ENCODE peak calls at places on chromosomes 6 and 20, in four cellular contexts. D is CD4-positive, CD25-positive, alpha-beta regulatory T cell; G is NT2/D1; F is ascending aorta. K is an unnamed sample. For H3K27me3 and H3K36me3, the result is how much of the 10 kb centered on the place peaks cover.

GRCh38 chr6:101116337-101116736 is 235.2 kb upstream of the ASCC3 start:
- DNase-seq in D (no peak), G (no peak), F (no peak), K (no peak)

GRCh38 chr20:1491891-1492642 is 847 bp upstream of the SIRPB2 start:
- DNase-seq in D (no peak), G (no peak), F (no peak), K (no peak)

GRCh38 chr6:13941902-13942301 is 17.1 kb downstream of the RNF182 start:
- DNase-seq in D (no peak), G (no peak), F (no peak), K (no peak)

GRCh38 chr20:49993301-49993751 is 10.5 kb downstream of the SNAI1 start:
- DNase-seq in D (no peak), G (no peak), F (no peak), K (no peak)

GRCh38 chr20:37627060-37627766 is 66.6 kb upstream of the CTNNBL1 start:
- DNase-seq in D (no peak), G (peak), F (no peak), K (peak)

GRCh38 chr20:13422637-13423036 is 201.6 kb downstream of the ISM1 start:
- DNase-seq in D (no peak), G (no peak), F (no peak), K (no peak)

GRCh38 chr6:165627366-165627765 is 35.7 kb downstream of the PDE10A start:
- DNase-seq in D (no peak), G (no peak), F (no peak), K (no peak)

GRCh38 chr20:40532103-40532502 is 156.9 kb downstream of the MAFB start:
- DNase-seq in D (no peak), G (peak), F (no peak), K (peak)

GRCh38 chr20:61537239-61537638 is 285.2 kb downstream of the CDH4 start:
- DNase-seq in D (no peak), G (no peak), F (no peak), K (no peak)

GRCh38 chr20:35561268-35561667 is 19.4 kb downstream of the ERGIC3 start:
- DNase-seq in D (no peak), G (peak), F (no peak), K (peak)

GRCh38 chr6:130670142-130670541 is 157.1 kb upstream of the SMLR1 start:
- DNase-seq in D (no peak), G (no peak), F (no peak), K (no peak)

GRCh38 chr20:45506927-45507820 is 8.2 kb downstream of the SPINT3 start:
- DNase-seq in D (no peak), G (no peak), F (no peak), K (no peak)

GRCh38 chr6:2021713-2022125 is 223.7 kb downstream of the GMDS start:
- DNase-seq in D (no peak), G (no peak), F (no peak), K (peak)

GRCh38 chr20:61253264-61253639 is 1.2 kb downstream of the CDH4 start:
- DNase-seq in D (no peak), G (no peak), F (no peak), K (peak)

GRCh38 chr6:135025175-135025574 is 29.4 kb downstream of the HBS1L start:
- DNase-seq in D (no peak), G (no peak), F (no peak), K (no peak)

GRCh38 chr20:35891375-35891774 is 62.9 kb downstream of the SCAND1 start:
- DNase-seq in D (no peak), G (no peak), F (no peak), K (no peak)

GRCh38 chr20:46022411-46023147 is 6.4 kb upstream of the SLC12A5 start:
- DNase-seq in D (peak), G (no peak), F (no peak), K (peak)

GRCh38 chr6:93679836-93680235 is 260.5 kb upstream of the EPHA7 start:
- DNase-seq in D (no peak), G (no peak), F (no peak), K (no peak)

GRCh38 chr20:36154696-36155628 is at the start of gene EPB41L1:
- DNase-seq in D (no peak), G (no peak), F (no peak), K (peak)

GRCh38 chr6:151209071-151209831 is 30.5 kb upstream of the AKAP12 start:
- DNase-seq in D (no peak), G (no peak), F (no peak), K (no peak)

GRCh38 chr20:16518068-16518783 is 55.0 kb downstream of the KIF16B start:
- DNase-seq in D (peak), G (peak), F (no peak), K (peak)

GRCh38 chr20:11726021-11726420 is 191.7 kb upstream of the BTBD3 start:
- DNase-seq in D (no peak), G (no peak), F (no peak), K (no peak)

GRCh38 chr20:20037960-20038359 is 14.3 kb downstream of the CRNKL1 start:
- DNase-seq in D (no peak), G (no peak), F (no peak), K (no peak)

GRCh38 chr6:79878142-79878748 is 69.1 kb downstream of the ELOVL4 start:
- DNase-seq in D (no peak), G (no peak), F (no peak), K (no peak)

GRCh38 chr20:38168791-38169589 is 3.9 kb upstream of the TGM2 start:
- DNase-seq in D (no peak), G (no peak), F (no peak), K (peak)

GRCh38 chr6:55040102-55040848 is 134.0 kb upstream of the HCRTR2 start:
- DNase-seq in D (no peak), G (no peak), F (no peak), K (no peak)

GRCh38 chr6:18155273-18155863 is at the start of gene KDM1B:
- DNase-seq in D (peak), G (peak), F (peak), K (peak)

GRCh38 chr6:164795091-164795490 is 514.3 kb downstream of the C6orf118 start:
- DNase-seq in D (no peak), G (no peak), F (no peak), K (no peak)

GRCh38 chr20:15642676-15643075 is 930.6 kb downstream of the KIF16B start:
- DNase-seq in D (no peak), G (no peak), F (no peak), K (no peak)

GRCh38 chr6:18048953-18049630 is 61.7 kb upstream of the KIF13A start:
- DNase-seq in D (no peak), G (no peak), F (no peak), K (no peak)

GRCh38 chr6:1400126-1400850 is 10.9 kb downstream of the FOXF2 start:
- DNase-seq in D (no peak), G (no peak), F (no peak), K (no peak)

GRCh38 chr20:44745560-44746366 is at the start of gene KCNK15:
- DNase-seq in D (no peak), G (no peak), F (no peak), K (peak)

DNA sequence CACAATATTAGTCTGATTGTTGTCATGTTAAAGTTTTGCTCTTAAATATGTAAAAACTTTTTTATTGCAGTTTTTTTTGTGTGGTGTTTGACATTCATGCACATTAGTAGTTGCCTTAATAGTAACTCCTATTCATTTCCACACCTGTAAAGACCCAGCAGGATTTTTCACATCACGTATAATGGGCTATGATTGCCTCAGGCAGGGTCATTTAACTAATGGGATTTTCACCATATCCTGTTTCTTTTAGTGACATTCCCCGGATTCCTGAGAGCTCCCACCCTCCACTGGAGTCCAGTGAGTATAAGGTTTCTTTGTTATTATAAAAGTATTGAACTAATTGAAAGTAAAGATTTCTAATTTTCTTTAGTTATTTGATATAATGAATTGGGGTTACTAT is 359.2 kb downstream of the RIMS1 start:
- DNase-seq in D (no peak), G (peak), F (no peak), K (no peak)
- H3K4me3 ChIP-seq in D (no peak), G (no peak), F (no peak), K (no peak)

GRCh38 chr6:162533009-162533400 is 194.6 kb downstream of the PRKN start:
- DNase-seq in D (no peak), G (no peak), F (no peak), K (no peak)
- H3K27me3 ChIP-seq in D (under half), G (under half), F (under half), K (under half)

GRCh38 chr6:126040826-126041225 is 54.5 kb downstream of the TRMT11 start:
- DNase-seq in D (no peak), G (no peak), F (no peak), K (peak)

GRCh38 chr6:126038234-126038633 is 51.9 kb downstream of the TRMT11 start:
- DNase-seq in D (no peak), G (no peak), F (no peak), K (no peak)

GRCh38 chr6:126040394-126040793 is 54.1 kb downstream of the TRMT11 start:
- DNase-seq in D (no peak), G (no peak), F (no peak), K (no peak)

GRCh38 chr6:126039284-126039683 is 52.9 kb downstream of the TRMT11 start:
- DNase-seq in D (no peak), G (peak), F (no peak), K (peak)

DNA sequence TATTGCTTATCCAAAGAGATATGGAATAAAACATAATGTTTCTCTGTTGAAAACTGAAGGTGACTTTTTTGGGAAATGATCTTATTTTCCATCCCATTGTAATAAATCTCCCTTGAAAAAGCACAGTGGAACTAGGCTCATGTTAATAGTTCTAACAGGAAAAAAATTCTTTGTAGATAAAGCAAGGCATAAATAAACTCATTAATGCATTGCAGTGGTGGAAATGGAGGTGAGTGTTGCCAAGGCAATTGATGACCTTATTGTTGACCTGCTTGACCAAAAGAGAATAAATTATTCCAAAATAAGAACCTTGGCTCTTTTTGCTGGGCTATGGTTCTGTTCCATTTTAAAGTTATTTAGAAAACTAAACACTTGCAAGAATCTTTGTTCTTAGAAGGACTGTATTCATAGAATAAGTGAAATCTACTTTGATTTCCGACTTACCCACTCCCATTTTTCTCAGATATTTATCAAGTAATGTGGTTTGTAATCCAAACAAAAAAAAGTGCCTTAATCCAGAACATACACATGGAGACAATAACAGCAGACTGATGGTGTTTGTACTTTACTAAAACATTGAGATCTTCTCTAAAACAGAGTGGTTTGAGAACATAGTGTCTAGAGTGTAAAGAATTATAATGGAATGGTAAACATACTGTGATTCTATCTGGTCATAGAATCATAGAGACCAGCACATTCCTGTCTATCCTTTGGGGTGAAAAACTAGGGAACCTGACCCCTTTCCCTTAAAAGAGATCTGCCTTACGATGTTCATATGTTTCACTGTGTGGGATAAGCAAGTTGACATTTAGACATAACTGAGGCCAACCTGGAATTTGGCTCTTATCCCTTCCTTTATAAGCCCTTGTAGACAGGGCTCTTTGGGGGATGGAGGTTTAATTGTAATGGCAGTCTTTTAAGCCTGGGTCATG is 55.4 kb downstream of the TRMT11 start:
- DNase-seq in D (no peak), G (no peak), F (no peak), K (no peak)
- H3K36me3 ChIP-seq in D (under half), G (under half), F (under half), K (under half)

GRCh38 chr6:72691298-72691697 is 69.4 kb downstream of the KCNQ5 start:
- DNase-seq in D (no peak), G (no peak), F (no peak), K (no peak)

GRCh38 chr6:72683797-72684196 is 61.9 kb downstream of the KCNQ5 start:
- DNase-seq in D (no peak), G (no peak), F (no peak), K (no peak)

DNA sequence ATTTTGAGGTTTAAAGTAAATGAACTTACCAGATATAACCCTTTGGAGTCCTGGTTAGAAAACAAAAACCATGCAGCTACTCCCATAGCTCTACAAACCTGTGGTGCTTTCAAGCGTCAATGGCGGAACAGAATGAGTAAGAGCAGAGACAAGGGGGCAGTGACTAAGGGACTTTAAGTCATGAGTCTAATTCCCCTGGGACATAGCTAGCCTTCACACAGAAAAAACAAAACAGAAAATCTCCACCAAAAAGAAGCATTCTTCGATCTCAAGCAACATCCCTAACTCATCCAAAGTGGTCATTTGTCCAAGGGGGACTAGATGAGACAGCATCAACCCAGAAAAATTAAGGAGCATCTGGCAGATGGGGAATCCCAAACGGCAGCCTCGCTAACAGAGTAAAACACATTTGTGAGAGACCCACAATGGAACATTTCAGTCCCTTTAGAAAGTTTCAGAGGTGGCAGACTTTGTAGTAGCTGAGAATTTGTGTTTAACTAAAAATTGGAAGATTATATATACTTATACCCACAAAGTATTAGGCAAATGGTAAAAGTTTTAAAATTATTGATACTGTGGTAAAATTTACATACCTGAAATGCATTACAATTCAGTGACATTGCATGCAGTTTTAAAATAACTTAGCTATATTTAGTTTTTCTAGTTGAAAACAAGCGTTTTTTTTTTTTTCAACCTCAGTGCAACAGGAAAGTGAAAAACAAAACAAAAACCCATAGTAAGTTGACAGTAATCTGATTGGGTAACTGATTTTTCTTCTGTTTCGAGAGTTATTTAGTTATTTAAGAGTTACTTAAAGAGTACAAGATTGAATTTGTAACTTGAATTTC is 67.5 kb downstream of the KCNQ5 start:
- DNase-seq in D (no peak), G (no peak), F (no peak), K (no peak)
- H3K4me3 ChIP-seq in D (no peak), G (no peak), F (no peak), K (no peak)

K was measured in MG63.